ENCODE peak calls at places on chromosomes 12 and 14, in six cellular contexts. B is neuronal stem cell, C is H9, Z is IMR-90, F is mesenchymal stem cell, X is trophoblast cell. M is an unnamed sample.

GRCh38 chr14:46490150-46490769 is 161.3 kb downstream of the RPL10L start:
- DNase-seq in F (peak; percentile 45), Z (no peak), X (no peak), C (peak; percentile 40), B (peak; percentile 5), M (peak; percentile 71)

GRCh38 chr12:103928736-103929050 is 1.5 kb upstream of the HSP90B1 start:
- DNase-seq in X (no peak), F (no peak), Z (no peak), B (no peak), C (no peak), M (no peak)

GRCh38 chr12:96015672-96016071 is 19.5 kb upstream of the HAL start:
- DNase-seq in Z (peak; percentile 22), C (peak; percentile 55), X (peak; percentile 8), F (peak; percentile 30), B (no peak), M (peak; percentile 59)

GRCh38 chr14:32367501-32367900 is 38.4 kb downstream of the AKAP6 start:
- DNase-seq in B (no peak), X (no peak), Z (no peak), F (no peak), C (no peak), M (no peak)

GRCh38 chr12:47742253-47742825 is 16.3 kb downstream of the RAPGEF3 start:
- DNase-seq in F (peak; percentile 35), C (peak; percentile 82), B (no peak), Z (no peak), X (peak; percentile 23), M (peak; percentile 65)

GRCh38 chr14:74348735-74349463 is 628 bp downstream of the VRTN start:
- DNase-seq in Z (no peak), F (no peak), X (no peak), B (no peak), C (no peak), M (no peak)

GRCh38 chr12:27966870-27967269 is 5.7 kb downstream of the PTHLH start:
- DNase-seq in F (peak; percentile 91), Z (peak; percentile 99), X (no peak), B (no peak), C (no peak), M (peak; percentile 89)

GRCh38 chr12:109736552-109737108 is 23.0 kb downstream of the FAM222A start:
- DNase-seq in Z (peak; percentile 53), X (peak; percentile 17), B (peak; percentile 83), C (peak; percentile 92), F (peak; percentile 80), M (peak; percentile 97)

GRCh38 chr12:15982071-15982470 is 70.9 kb downstream of the DERA start:
- DNase-seq in Z (peak; percentile 17), X (no peak), B (no peak), C (no peak), F (no peak), M (no peak)

GRCh38 chr14:54600685-54601084 is 33.8 kb downstream of the SAMD4A start:
- DNase-seq in C (no peak), B (no peak), F (peak; percentile 81), X (peak; percentile 83), Z (peak; percentile 94), M (no peak)

GRCh38 chr12:18468521-18469075 is 207.3 kb downstream of the PIK3C2G start:
- DNase-seq in X (no peak), Z (peak; percentile 76), B (no peak), C (no peak), F (peak; percentile 22), M (no peak)

GRCh38 chr14:49679271-49679670 is 8.7 kb downstream of the POLE2 start:
- DNase-seq in B (no peak), C (no peak), Z (peak; percentile 30), F (no peak), X (no peak), M (no peak)

GRCh38 chr14:95652171-95652570 is 34.1 kb upstream of the TCL1B start:
- DNase-seq in X (peak; percentile 46), F (no peak), Z (no peak), C (no peak), B (no peak), M (no peak)

GRCh38 chr12:3359478-3359877 is 131.5 kb upstream of the PRMT8 start:
- DNase-seq in X (no peak), C (no peak), B (no peak), F (no peak), Z (no peak), M (no peak)

GRCh38 chr12:122981587-122982493 is 1.4 kb downstream of the ARL6IP4 start:
- DNase-seq in B (no peak), C (no peak), X (no peak), F (no peak), Z (no peak), M (no peak)

GRCh38 chr14:44846232-44846824 is 115.4 kb downstream of the KLHL28 start:
- DNase-seq in X (peak; percentile 18), F (peak; percentile 55), B (peak; percentile 47), Z (peak; percentile 55), C (no peak), M (peak; percentile 53)

GRCh38 chr14:76376409-76376877 is 506 bp downstream of the ESRRB start:
- DNase-seq in Z (no peak), X (no peak), C (no peak), F (no peak), B (no peak), M (peak; percentile 1)
- H3K27me3 ChIP-seq in Z (peaks cover 74% of the 10 kb centered on the region), X (peaks cover 45% of the 10 kb centered on the region), C (peaks cover 40% of the 10 kb centered on the region), F (peaks cover 95% of the 10 kb centered on the region), B (peaks cover 95% of the 10 kb centered on the region), M (peaks cover 27% of the 10 kb centered on the region)

GRCh38 chr12:97756066-97756701 is 293.6 kb downstream of the RMST start:
- DNase-seq in Z (no peak), C (no peak), X (no peak), B (no peak), F (no peak), M (no peak)
- H2BK120ac ChIP-seq in Z (no peak overlapping the region), C (no peak overlapping the region), X (no peak overlapping the region), B (no peak overlapping the region), F (no peak overlapping the region), M (no peak overlapping the region)

GRCh38 chr14:103283916-103284315 is 50.1 kb upstream of the EIF5 start:
- DNase-seq in Z (no peak), F (no peak), X (no peak), C (no peak), B (no peak), M (no peak)
- H3K27me3 ChIP-seq in Z (peaks cover 54% of the 10 kb centered on the region), F (peaks cover 18% of the 10 kb centered on the region), X (peaks cover 11% of the 10 kb centered on the region), C (no peaks in the 10 kb centered on the region), B (peaks cover 72% of the 10 kb centered on the region), M (no peaks in the 10 kb centered on the region)

GRCh38 chr14:64388533-64389243 is 535 bp downstream of the MTHFD1 start:
- DNase-seq in C (no peak), B (no peak), F (peak; percentile 54), Z (peak; percentile 30), X (peak; percentile 2), M (peak; percentile 46)

GRCh38 chr14:64391113-64391725 is 3.1 kb downstream of the MTHFD1 start:
- DNase-seq in B (no peak), F (no peak), Z (no peak), X (no peak), C (peak; percentile 92), M (peak; percentile 89)

GRCh38 chr14:64391986-64392385 is 3.8 kb downstream of the MTHFD1 start:
- DNase-seq in X (no peak), B (no peak), C (no peak), Z (no peak), F (no peak), M (no peak)

GRCh38 chr14:64387738-64388532 is at the start of gene MTHFD1:
- DNase-seq in C (peak; percentile 99), B (peak; percentile 98), X (peak; percentile 99), Z (peak; percentile 99), F (peak; percentile 100), M (peak; percentile 100)

GRCh38 chr14:64387232-64387737 is 868 bp upstream of the MTHFD1 start:
- DNase-seq in Z (peak; percentile 19), F (peak; percentile 53), B (no peak), X (no peak), C (no peak), M (peak; percentile 57)
- H2BK120ac ChIP-seq in Z (peak overlapping the region; percentile 1), F (no peak overlapping the region), B (peak overlapping the region; percentile 30), X (peak overlapping the region; percentile 83), C (no peak overlapping the region), M (no peak overlapping the region)

GRCh38 chr14:56135001-56135400 is 16.8 kb downstream of the PELI2 start:
- DNase-seq in X (no peak), F (no peak), B (no peak), C (no peak), Z (no peak), M (no peak)

GRCh38 chr14:56136571-56137498 is 18.6 kb downstream of the PELI2 start:
- DNase-seq in Z (peak; percentile 40), B (no peak), X (no peak), F (no peak), C (no peak), M (no peak)

GRCh38 chr14:56137842-56138241 is 19.6 kb downstream of the PELI2 start:
- DNase-seq in C (peak; percentile 34), Z (no peak), B (no peak), F (no peak), X (no peak), M (peak; percentile 43)

GRCh38 chr14:56135668-56136067 is 17.5 kb downstream of the PELI2 start:
- DNase-seq in F (no peak), X (no peak), C (no peak), Z (no peak), B (no peak), M (no peak)

GRCh38 chr14:56138987-56139386 is 20.8 kb downstream of the PELI2 start:
- DNase-seq in Z (no peak), F (no peak), C (no peak), X (no peak), B (no peak), M (no peak)
- H3K27me3 ChIP-seq in Z (no peaks in the 10 kb centered on the region), F (no peaks in the 10 kb centered on the region), C (no peaks in the 10 kb centered on the region), X (no peaks in the 10 kb centered on the region), B (no peaks in the 10 kb centered on the region), M (no peaks in the 10 kb centered on the region)

GRCh38 chr14:68039593-68039992 is 220.0 kb downstream of the RAD51B start:
- DNase-seq in B (no peak), F (no peak), X (no peak), C (no peak), Z (peak; percentile 13), M (no peak)

GRCh38 chr14:68040633-68041369 is 221.2 kb downstream of the RAD51B start:
- DNase-seq in B (no peak), C (peak; percentile 38), Z (no peak), X (no peak), F (no peak), M (no peak)

GRCh38 chr14:68043752-68044151 is 224.2 kb downstream of the RAD51B start:
- DNase-seq in Z (no peak), F (peak; percentile 6), X (no peak), B (no peak), C (no peak), M (no peak)

GRCh38 chr14:68042591-68043210 is 223.1 kb downstream of the RAD51B start:
- DNase-seq in B (peak; percentile 32), Z (no peak), C (no peak), X (no peak), F (peak; percentile 26), M (peak; percentile 25)

GRCh38 chr14:68042002-68042401 is 222.4 kb downstream of the RAD51B start:
- DNase-seq in B (no peak), C (no peak), Z (no peak), F (no peak), X (no peak), M (no peak)
- H2BK120ac ChIP-seq in B (no peak overlapping the region), C (no peak overlapping the region), Z (no peak overlapping the region), F (no peak overlapping the region), X (peak overlapping the region; percentile 72), M (no peak overlapping the region)